ENCODE peak calls at places on chromosome 15, in four cellular contexts. Y, T, O and M are unnamed samples.

GRCh38 chr15:83304861-83305661 is 20.6 kb upstream of the BNC1 start:
- DNase-seq in T (no peak), O (no peak), Y (no peak), M (no peak)

GRCh38 chr15:35427496-35427895 is 118.5 kb downstream of the DPH6 start:
- DNase-seq in T (no peak), O (no peak), Y (no peak), M (no peak)

GRCh38 chr15:82812994-82813393 is 3.6 kb downstream of the WHAMM start:
- DNase-seq in T (no peak), O (no peak), Y (no peak), M (no peak)

GRCh38 chr15:59691194-59691805 is 2.2 kb upstream of the BNIP2 start:
- DNase-seq in O (no peak), Y (no peak), T (no peak), M (no peak)

GRCh38 chr15:100592898-100593297 is 9.1 kb downstream of the LINS1 start:
- DNase-seq in Y (no peak), T (no peak), O (no peak), M (no peak)

GRCh38 chr15:63718590-63719035 is 115.1 kb downstream of the HERC1 start:
- DNase-seq in O (no peak), T (no peak), Y (no peak), M (no peak)

GRCh38 chr15:70523634-70524033 is 239.7 kb downstream of the UACA start:
- DNase-seq in Y (no peak), T (no peak), O (no peak), M (no peak)

GRCh38 chr15:74196175-74196574 is 6.4 kb downstream of the STRA6 start:
- DNase-seq in T (no peak), Y (peak; percentile 53), O (no peak), M (no peak)

GRCh38 chr15:81111018-81111417 is 23.1 kb upstream of the CFAP161 start:
- DNase-seq in T (no peak), Y (no peak), O (no peak), M (no peak)

GRCh38 chr15:29103825-29104565 is 165.6 kb downstream of the NSMCE3 start:
- DNase-seq in O (peak; percentile 45), T (peak; percentile 71), Y (peak; percentile 68), M (peak; percentile 68)

GRCh38 chr15:63972801-63973200 is 73.5 kb downstream of the DAPK2 start:
- DNase-seq in Y (no peak), O (no peak), T (no peak), M (no peak)

GRCh38 chr15:25572201-25572600 is 133.4 kb upstream of the UBE3A start:
- DNase-seq in T (no peak), O (no peak), Y (no peak), M (no peak)

GRCh38 chr15:86863226-86863915 is 783.7 kb downstream of the AGBL1 start:
- DNase-seq in T (no peak), Y (no peak), O (no peak), M (no peak)

GRCh38 chr15:42665827-42666226 is 71.1 kb downstream of the CDAN1 start:
- DNase-seq in T (no peak), Y (no peak), O (no peak), M (no peak)

GRCh38 chr15:60757273-60757672 is 278.3 kb upstream of the ICE2 start:
- DNase-seq in O (no peak), Y (no peak), T (no peak), M (no peak)

GRCh38 chr15:90762109-90762508 is 45.0 kb downstream of the BLM start:
- DNase-seq in O (no peak), T (no peak), Y (peak; percentile 77), M (no peak)

GRCh38 chr15:93088981-93089854 is at the start of gene RGMA:
- DNase-seq in Y (peak; percentile 66), T (no peak), O (no peak), M (no peak)